ENCODE peak calls at places on chromosomes 12 and 14, in five cellular contexts. T is BJ, S is NCI-H2081, Z is fibroblast of pulmonary artery, E is mesendoderm. V is an unnamed sample.

GRCh38 chr14:24734917-24735500 is 101.0 kb upstream of the GZMB start:
- DNase-seq in Z (peak; percentile 82), S (peak; percentile 75), T (peak; percentile 6), E (peak; percentile 82), V (peak; percentile 68)

GRCh38 chr12:109738209-109738608 is 24.6 kb downstream of the FAM222A start:
- DNase-seq in T (no peak), S (no peak), Z (no peak), E (no peak), V (no peak)

GRCh38 chr12:19273482-19274330 is 144.2 kb downstream of the PLEKHA5 start:
- DNase-seq in Z (peak; percentile 97), E (peak; percentile 32), S (peak; percentile 94), T (peak; percentile 92), V (peak; percentile 97)

GRCh38 chr12:124667671-124668337 is 100.4 kb upstream of the NCOR2 start:
- DNase-seq in T (no peak), E (no peak), Z (peak; percentile 31), S (peak; percentile 34), V (no peak)

GRCh38 chr12:100608776-100609175 is 35.3 kb downstream of the GAS2L3 start:
- DNase-seq in Z (no peak), E (no peak), T (no peak), S (no peak), V (no peak)

GRCh38 chr12:52946334-52946733 is 2.6 kb upstream of the KRT18 start:
- DNase-seq in E (no peak), Z (no peak), S (no peak), T (no peak), V (no peak)

GRCh38 chr12:127509066-127509778 is 757.7 kb upstream of the TMEM132C start:
- DNase-seq in Z (peak; percentile 13), E (no peak), T (peak; percentile 64), S (no peak), V (no peak)

GRCh38 chr14:73785336-73785833 is 66.2 kb upstream of the PTGR2 start:
- DNase-seq in T (peak; percentile 70), Z (peak; percentile 89), E (peak; percentile 90), S (no peak), V (no peak)

GRCh38 chr14:99274346-99275221 is 2.6 kb upstream of the BCL11B start:
- DNase-seq in Z (peak; percentile 80), E (peak; percentile 99), S (peak; percentile 46), T (no peak), V (peak; percentile 47)

GRCh38 chr12:125197326-125197725 is 132.1 kb downstream of the AACS start:
- DNase-seq in Z (no peak), S (no peak), E (no peak), T (no peak), V (no peak)

GRCh38 chr12:7937867-7938506 is 2.0 kb upstream of the SLC2A3 start:
- DNase-seq in E (peak; percentile 62), T (no peak), Z (peak; percentile 59), S (no peak), V (no peak)

GRCh38 chr14:102293784-102294183 is 11.2 kb downstream of the MOK start:
- DNase-seq in E (no peak), Z (peak; percentile 63), S (no peak), T (no peak), V (no peak)

GRCh38 chr14:79225815-79226214 is 985.5 kb downstream of the DIO2 start:
- DNase-seq in S (no peak), E (no peak), T (no peak), Z (no peak), V (no peak)

GRCh38 chr12:103672401-103673119 is 85.5 kb downstream of the STAB2 start:
- DNase-seq in S (no peak), E (no peak), T (no peak), Z (no peak), V (no peak)

GRCh38 chr14:58104808-58105207 is 47.2 kb downstream of the ARMH4 start:
- DNase-seq in S (no peak), T (peak; percentile 78), E (no peak), Z (peak; percentile 63), V (peak; percentile 45)

GRCh38 chr12:124774462-124775167 is 89.0 kb downstream of the SCARB1 start:
- DNase-seq in E (peak; percentile 30), T (peak; percentile 60), Z (peak; percentile 96), S (no peak), V (no peak)

GRCh38 chr12:100908501-100908900 is 113.9 kb downstream of the ANO4 start:
- DNase-seq in T (peak; percentile 44), E (no peak), Z (peak; percentile 78), S (no peak), V (no peak)

GRCh38 chr12:31259136-31259881 is 66.6 kb downstream of the SINHCAF start:
- DNase-seq in Z (peak; percentile 25), S (no peak), T (no peak), E (no peak), V (no peak)

GRCh38 chr14:35883677-35884293 is 57.6 kb downstream of the BRMS1L start:
- DNase-seq in T (no peak), S (peak; percentile 46), E (peak; percentile 30), Z (peak; percentile 44), V (peak; percentile 18)

GRCh38 chr12:95548539-95549391 is 2.5 kb downstream of the USP44 start:
- DNase-seq in Z (no peak), S (peak; percentile 36), E (peak; percentile 48), T (no peak), V (no peak)

V was measured in COLO829.